ENCODE peak calls at places on chromosome 7, in six cellular contexts. O is effector memory CD4-positive, alpha-beta T cell; H is NCI-H526 treated with DMSO at 0.1 percent for 48 hours; X is neural crest cell; J is activated CD8-positive, alpha-beta memory T cell treated with anti-CD3 and anti-CD28 coated beads for 4 hours; W is CD8-positive, alpha-beta T cell. L is an unnamed sample.

GRCh38 chr7:55545496-55545895 is 26.8 kb downstream of the VOPP1 start:
- DNase-seq in O (no peak), H (no peak), X (no peak), J (no peak), W (no peak), L (no peak)

GRCh38 chr7:44771358-44771757 is 22.7 kb downstream of the ZMIZ2 start:
- DNase-seq in O (no peak), H (no peak), X (no peak), J (no peak), W (no peak), L (no peak)

GRCh38 chr7:43568529-43568928 is 14.4 kb upstream of the STK17A start:
- DNase-seq in O (no peak), H (no peak), X (no peak), J (no peak), W (no peak), L (no peak)

GRCh38 chr7:1210979-1211608 is 21.6 kb upstream of the UNCX start:
- DNase-seq in O (no peak), H (no peak), X (no peak), J (no peak), W (no peak), L (no peak)

GRCh38 chr7:97845622-97846203 is 26.5 kb downstream of the ASNS start:
- DNase-seq in O (no peak), H (peak; percentile 55), X (peak; percentile 9), J (no peak), W (no peak), L (no peak)

GRCh38 chr7:7739204-7739603 is 20.8 kb upstream of the RPA3 start:
- DNase-seq in O (no peak), H (no peak), X (no peak), J (no peak), W (no peak), L (no peak)

GRCh38 chr7:128845987-128846386 is 15.8 kb downstream of the FLNC start:
- DNase-seq in O (no peak), H (no peak), X (no peak), J (no peak), W (no peak), L (no peak)

GRCh38 chr7:36286241-36286640 is 103.4 kb upstream of the ANLN start:
- DNase-seq in O (peak; percentile 47), H (no peak), X (no peak), J (peak; percentile 31), W (peak; percentile 32), L (peak; percentile 64)

GRCh38 chr7:1484569-1484968 is 19.6 kb downstream of the INTS1 start:
- DNase-seq in O (no peak), H (no peak), X (no peak), J (no peak), W (no peak), L (no peak)

GRCh38 chr7:66535414-66536329 is 93.0 kb upstream of the KCTD7 start:
- DNase-seq in O (no peak), H (no peak), X (no peak), J (no peak), W (no peak), L (no peak)

GRCh38 chr7:148882668-148883232 is 1.3 kb downstream of the EZH2 start:
- DNase-seq in O (no peak), H (peak; percentile 48), X (no peak), J (no peak), W (no peak), L (no peak)

GRCh38 chr7:29539471-29539870 is 24.2 kb upstream of the PRR15 start:
- DNase-seq in O (no peak), H (no peak), X (no peak), J (no peak), W (no peak), L (no peak)

GRCh38 chr7:28002638-28003037 is 178.0 kb downstream of the JAZF1 start:
- DNase-seq in O (no peak), H (no peak), X (no peak), J (no peak), W (no peak), L (no peak)

GRCh38 chr7:87627634-87627994 is 584 bp upstream of the RUNDC3B start:
- DNase-seq in O (no peak), H (no peak), X (no peak), J (no peak), W (no peak), L (no peak)

GRCh38 chr7:150977382-150978135 is 562 bp downstream of the KCNH2 start:
- DNase-seq in O (no peak), H (no peak), X (no peak), J (no peak), W (no peak), L (no peak)

GRCh38 chr7:130990178-130990832 is 256.3 kb upstream of the KLF14 start:
- DNase-seq in O (peak; percentile 55), H (no peak), X (no peak), J (no peak), W (no peak), L (no peak)

GRCh38 chr7:24972991-24973390 is 7.0 kb downstream of the OSBPL3 start:
- DNase-seq in O (no peak), H (no peak), X (no peak), J (no peak), W (no peak), L (no peak)

GRCh38 chr7:2200584-2200980 is 32.2 kb downstream of the MAD1L1 start:
- DNase-seq in O (no peak), H (no peak), X (no peak), J (no peak), W (no peak), L (no peak)

GRCh38 chr7:128703605-128704004 is 31.5 kb downstream of the GARIN1A start:
- DNase-seq in O (no peak), H (no peak), X (no peak), J (no peak), W (no peak), L (no peak)

GRCh38 chr7:44791278-44792219 is 4.9 kb upstream of the PPIA start:
- DNase-seq in O (no peak), H (no peak), X (no peak), J (no peak), W (no peak), L (no peak)

GRCh38 chr7:51731086-51731485 is 414.5 kb upstream of the COBL start:
- DNase-seq in O (no peak), H (no peak), X (no peak), J (no peak), W (no peak), L (no peak)

GRCh38 chr7:105656922-105657521 is 75.7 kb upstream of the EFCAB10 start:
- DNase-seq in O (peak; percentile 48), H (peak; percentile 24), X (peak; percentile 59), J (peak; percentile 40), W (peak; percentile 36), L (peak; percentile 74)

GRCh38 chr7:43516581-43517342 is 66.1 kb upstream of the STK17A start:
- DNase-seq in O (no peak), H (no peak), X (no peak), J (no peak), W (no peak), L (no peak)

GRCh38 chr7:1562611-1563051 is 6.6 kb upstream of the TMEM184A start:
- DNase-seq in O (no peak), H (no peak), X (no peak), J (no peak), W (no peak), L (no peak)

GRCh38 chr7:25820432-25821040 is 331.5 kb upstream of the NFE2L3 start:
- DNase-seq in O (no peak), H (no peak), X (no peak), J (no peak), W (no peak), L (no peak)

GRCh38 chr7:50364645-50365044 is 60.1 kb downstream of the IKZF1 start:
- DNase-seq in O (no peak), H (no peak), X (no peak), J (no peak), W (no peak), L (no peak)